ENCODE peak calls at places on chromosomes 1 and 21, in ten cellular contexts. M is SW 1271, N is AG09319, U is HS-27A, Q is cerebellum, Y is NCI-H2029 treated with DMSO at 0.1 percent for 48 hours, Z is EL, G is SHP77, R is fibroblast of mammary gland, D is IMR-90. E is an unnamed sample.

GRCh38 chr21:15210235-15210678 is 145.5 kb upstream of the NRIP1 start:
- DNase-seq in M (no peak), N (peak), U (no peak), Q (no peak), Y (no peak), Z (peak), G (no peak), R (peak), D (no peak), E (no peak)

GRCh38 chr21:37974081-37974480 is 57.8 kb upstream of the KCNJ6 start:
- DNase-seq in M (no peak), N (no peak), U (no peak), Q (no peak), Y (no peak), Z (peak), G (no peak), R (peak), D (peak), E (no peak)

GRCh38 chr1:201656670-201657032 is 117.7 kb downstream of the NAV1 start:
- DNase-seq in M (no peak), N (no peak), U (no peak), Q (no peak), Y (peak), Z (peak), G (peak), R (peak), D (peak), E (no peak)

GRCh38 chr1:222529916-222530315 is 18.0 kb downstream of the HHIPL2 start:
- DNase-seq in M (no peak), N (no peak), U (no peak), Q (no peak), Y (no peak), Z (no peak), G (no peak), R (no peak), D (no peak), E (no peak)

GRCh38 chr1:212386029-212386428 is 28.7 kb downstream of the PACC1 start:
- DNase-seq in M (no peak), N (no peak), U (no peak), Q (no peak), Y (no peak), Z (no peak), G (no peak), R (no peak), D (no peak), E (no peak)

GRCh38 chr1:156923565-156924477 is 3.4 kb downstream of the LRRC71 start:
- DNase-seq in M (no peak), N (no peak), U (no peak), Q (no peak), Y (no peak), Z (no peak), G (no peak), R (no peak), D (no peak), E (no peak)

GRCh38 chr1:228009828-228010775 is 3.3 kb downstream of the WNT3A start:
- DNase-seq in M (no peak), N (no peak), U (no peak), Q (no peak), Y (no peak), Z (no peak), G (peak), R (no peak), D (no peak), E (no peak)

GRCh38 chr1:178010674-178011073 is 40.8 kb upstream of the SEC16B start:
- DNase-seq in M (no peak), N (no peak), U (no peak), Q (no peak), Y (no peak), Z (no peak), G (no peak), R (no peak), D (peak), E (no peak)

GRCh38 chr1:100354971-100355394 is 2.7 kb downstream of the CDC14A start:
- DNase-seq in M (no peak), N (no peak), U (no peak), Q (no peak), Y (peak), Z (peak), G (peak), R (peak), D (peak), E (no peak)

E was measured in GM12864.